ENCODE peak calls at places on chromosomes 16 and 17, in four cellular contexts. B is NCI-H1694 treated with DMSO at 0.1 percent for 48 hours, F is AG09309, Q is astrocyte. J is an unnamed sample.

GRCh38 chr16:1350691-1351090 is 987 bp downstream of the TSR3 start:
- DNase-seq in Q (no peak), B (no peak), F (no peak), J (no peak)

GRCh38 chr16:28182183-28182582 is 29.6 kb downstream of the XPO6 start:
- DNase-seq in Q (peak), B (no peak), F (no peak), J (no peak)

GRCh38 chr16:82504811-82505210 is 122.0 kb upstream of the CDH13 start:
- DNase-seq in B (no peak), F (no peak), Q (no peak), J (no peak)

GRCh38 chr17:2710804-2711607 is 558 bp downstream of the CLUH start:
- DNase-seq in Q (no peak), B (no peak), F (no peak), J (no peak)

GRCh38 chr16:86927699-86928098 is 349.4 kb downstream of the FOXL1 start:
- DNase-seq in F (no peak), B (no peak), Q (no peak), J (no peak)

GRCh38 chr17:40945414-40945813 is 8.0 kb upstream of the KRT23 start:
- DNase-seq in B (no peak), Q (no peak), F (no peak), J (no peak)

GRCh38 chr16:14559809-14560227 is 70.2 kb downstream of the PARN start:
- DNase-seq in Q (peak), B (no peak), F (no peak), J (no peak)

GRCh38 chr16:85137323-85138072 is 25.2 kb upstream of the CIBAR2 start:
- DNase-seq in B (no peak), F (peak), Q (peak), J (peak)

GRCh38 chr16:14362774-14363371 is 267.2 kb downstream of the PARN start:
- DNase-seq in F (no peak), Q (peak), B (no peak), J (no peak)

GRCh38 chr17:29155235-29155965 is 24.8 kb downstream of the MYO18A start:
- DNase-seq in B (no peak), F (no peak), Q (no peak), J (no peak)

GRCh38 chr16:81004646-81005353 is 1.9 kb downstream of the CMC2 start:
- DNase-seq in Q (no peak), B (peak), F (peak), J (peak)

GRCh38 chr17:75288784-75289121 is 480 bp downstream of the SLC25A19 start:
- DNase-seq in Q (no peak), B (peak), F (no peak), J (no peak)

GRCh38 chr17:36136031-36136430 is 32.4 kb downstream of the CCL4 start:
- DNase-seq in Q (no peak), F (no peak), B (no peak), J (no peak)

GRCh38 chr17:64385187-64386083 is 5.2 kb downstream of the PECAM1 start:
- DNase-seq in Q (peak), F (peak), B (no peak), J (no peak)

GRCh38 chr17:80585880-80586279 is 41.2 kb downstream of the RPTOR start:
- DNase-seq in B (peak), Q (no peak), F (no peak), J (no peak)